ENCODE peak calls at places on chromosomes 11 and 22, in nine cellular contexts. U is T-helper 9 cell; M is Caco-2; C is NCI-H1092 treated with DMSO at 0.1 percent for 48 hours; G is T-cell; H is CD8-positive, alpha-beta T cell; N is naive thymus-derived CD8-positive, alpha-beta T cell; I is stimulated activated CD8-positive, alpha-beta memory T cell treated with anti-CD3 and anti-CD28 coated beads, Interleukin-2, amount 100 ng/mL, for 1 hour; P is caudate nucleus. E is an unnamed sample.

GRCh38 chr11:20035701-20036601 is 124.3 kb downstream of the DBX1 start:
- DNase-seq in N (no peak), G (no peak), U (no peak), H (no peak), P (no peak), C (peak), I (no peak), M (no peak), E (no peak)

GRCh38 chr11:77074205-77074604 is 7.4 kb downstream of the CAPN5 start:
- DNase-seq in H (no peak), G (no peak), U (no peak), I (no peak), P (no peak), C (no peak), M (peak), N (no peak), E (no peak)

GRCh38 chr11:74730601-74731260 is 495 bp downstream of the CHRDL2 start:
- DNase-seq in C (no peak), G (no peak), P (no peak), M (no peak), I (no peak), N (no peak), U (no peak), H (no peak), E (no peak)

GRCh38 chr11:134513585-134514120 is 101.6 kb upstream of the B3GAT1 start:
- DNase-seq in N (no peak), G (no peak), H (no peak), U (no peak), M (peak), P (no peak), I (no peak), C (no peak), E (no peak)

GRCh38 chr11:107769189-107769588 is 57.3 kb upstream of the SLN start:
- DNase-seq in I (no peak), U (no peak), H (no peak), C (no peak), M (no peak), G (no peak), P (no peak), N (no peak), E (no peak)

GRCh38 chr11:31645747-31646146 is 136.2 kb downstream of the ELP4 start:
- DNase-seq in U (no peak), C (no peak), M (no peak), I (no peak), N (no peak), G (no peak), P (no peak), H (no peak), E (no peak)

GRCh38 chr11:103699216-103699615 is 337.2 kb upstream of the DDI1 start:
- DNase-seq in M (no peak), C (no peak), P (no peak), G (no peak), H (no peak), N (no peak), U (no peak), I (no peak), E (no peak)

GRCh38 chr11:13902456-13902855 is 60.1 kb upstream of the SPON1 start:
- DNase-seq in G (no peak), P (no peak), U (no peak), C (no peak), H (no peak), M (no peak), I (no peak), N (no peak), E (no peak)

GRCh38 chr11:101127699-101128570 is 1.7 kb downstream of the PGR start:
- DNase-seq in H (no peak), M (peak), G (no peak), U (no peak), P (no peak), C (no peak), I (no peak), N (no peak), E (no peak)

GRCh38 chr11:92845390-92846185 is 123.9 kb upstream of the MTNR1B start:
- DNase-seq in M (no peak), U (no peak), P (no peak), I (no peak), N (no peak), C (no peak), G (no peak), H (no peak), E (no peak)

GRCh38 chr11:590997-591396 is 14.7 kb downstream of the PHRF1 start:
- DNase-seq in H (no peak), N (no peak), U (no peak), C (no peak), P (no peak), G (no peak), M (no peak), I (no peak), E (no peak)

GRCh38 chr11:63766501-63767270 is 1.9 kb downstream of the ZFTA start:
- DNase-seq in M (no peak), P (no peak), H (no peak), U (no peak), G (no peak), C (no peak), N (no peak), I (no peak), E (no peak)

GRCh38 chr11:103202048-103202651 is 92.9 kb downstream of the DYNC2H1 start:
- DNase-seq in U (no peak), G (no peak), C (peak), P (no peak), M (no peak), I (no peak), H (no peak), N (no peak), E (peak)

GRCh38 chr11:4916581-4916980 is 2.6 kb downstream of the OR51G2 start:
- DNase-seq in P (no peak), H (no peak), N (no peak), C (no peak), U (no peak), M (peak), G (no peak), I (no peak), E (no peak)

GRCh38 chr11:88089134-88089533 is 86.1 kb downstream of the RAB38 start:
- DNase-seq in M (no peak), U (no peak), C (no peak), H (no peak), N (no peak), I (no peak), P (no peak), G (no peak), E (no peak)

GRCh38 chr22:32080904-32081303 is 37.8 kb downstream of the SLC5A1 start:
- DNase-seq in M (no peak), U (no peak), P (no peak), G (no peak), N (peak), I (no peak), C (peak), H (no peak), E (peak)

GRCh38 chr11:123561046-123561781 is 93.2 kb downstream of the SCN3B start:
- DNase-seq in H (no peak), U (no peak), N (no peak), M (peak), P (peak), G (no peak), I (no peak), C (peak), E (no peak)

GRCh38 chr11:125512106-125512505 is 16.0 kb upstream of the FEZ1 start:
- DNase-seq in U (no peak), P (no peak), C (no peak), G (peak), I (no peak), M (no peak), N (no peak), H (no peak), E (no peak)

GRCh38 chr11:2885676-2886081 is at the start of gene CDKN1C:
- DNase-seq in P (peak), I (peak), H (peak), C (peak), U (peak), M (peak), G (peak), N (peak), E (peak)

E was measured in CD4-positive, CD25-positive, alpha-beta regulatory T cell.